ENCODE peak calls at places on chromosome 13, in six cellular contexts. H is RPMI7951; S is GM10248; C is stimulated activated effector memory CD8-positive, alpha-beta T cell treated with anti-CD3 and anti-CD28 coated beads, Interleukin-12 subunit alpha, Interleukin-12 subunit beta, amount 100 ng/mL, for 72 hours; B is T-helper 1 cell; W is A172. V is an unnamed sample.

GRCh38 chr13:47397739-47398138 is 500.9 kb upstream of the HTR2A start:
- DNase-seq in H (peak), S (no peak), C (no peak), B (no peak), W (peak), V (no peak)

GRCh38 chr13:45537506-45537905 is 72.8 kb downstream of the COG3 start:
- DNase-seq in H (no peak), S (no peak), C (no peak), B (no peak), W (no peak), V (no peak)

GRCh38 chr13:80359459-80360297 is 18.8 kb upstream of the SPRY2 start:
- DNase-seq in H (peak), S (no peak), C (no peak), B (no peak), W (no peak), V (no peak)

GRCh38 chr13:33494596-33495214 is 209.2 kb upstream of the STARD13 start:
- DNase-seq in H (peak), S (no peak), C (no peak), B (no peak), W (peak), V (no peak)

GRCh38 chr13:105871768-105872167 is 663.7 kb downstream of the EFNB2 start:
- DNase-seq in H (no peak), S (no peak), C (no peak), B (no peak), W (no peak), V (no peak)

GRCh38 chr13:75993823-75994222 is 357.7 kb downstream of the LMO7 start:
- DNase-seq in H (no peak), S (no peak), C (no peak), B (no peak), W (peak), V (no peak)

GRCh38 chr13:112777637-112778406 is 88.0 kb downstream of the ATP11A start:
- DNase-seq in H (no peak), S (no peak), C (no peak), B (no peak), W (no peak), V (no peak)

GRCh38 chr13:30002577-30002976 is 152.2 kb upstream of the UBL3 start:
- DNase-seq in H (peak), S (no peak), C (no peak), B (no peak), W (peak), V (no peak)

GRCh38 chr13:109779074-109779473 is 7.3 kb downstream of the IRS2 start:
- DNase-seq in H (no peak), S (no peak), C (no peak), B (peak), W (no peak), V (peak)

GRCh38 chr13:59690857-59691500 is 472.7 kb downstream of the DIAPH3 start:
- DNase-seq in H (no peak), S (no peak), C (no peak), B (no peak), W (no peak), V (no peak)

GRCh38 chr13:25778302-25778701 is 273.5 kb downstream of the SHISA2 start:
- DNase-seq in H (no peak), S (no peak), C (no peak), B (no peak), W (no peak), V (no peak)

V was measured in naive thymus-derived CD8-positive, alpha-beta T cell.